ENCODE peak calls at places on chromosomes 6 and 20, in ten cellular contexts. B is activated naive CD4-positive, alpha-beta T cell; Q is choroid plexus epithelial cell; W is brain microvascular endothelial cell; K is DMS153; L is endodermal cell; V is right cardiac atrium; P is CD8-positive, alpha-beta memory T cell; O is amniotic stem cell; Z is neural crest cell. D is an unnamed sample.

GRCh38 chr6:93124226-93124625 is 295.1 kb downstream of the EPHA7 start:
- DNase-seq in Z (no peak), L (no peak), K (no peak), O (no peak), W (no peak), B (no peak), Q (peak), P (no peak), V (no peak), D (no peak)

GRCh38 chr20:49562341-49563014 is 5.5 kb downstream of the PTGIS start:
- DNase-seq in Q (peak), V (peak), Z (no peak), B (no peak), K (no peak), L (peak), W (peak), O (peak), P (no peak), D (no peak)

GRCh38 chr6:109299695-109300564 is 82.3 kb downstream of the CD164 start:
- DNase-seq in K (peak), B (no peak), P (no peak), V (no peak), L (no peak), Q (no peak), O (no peak), Z (no peak), W (no peak), D (no peak)

GRCh38 chr6:125357515-125358256 is 55.9 kb upstream of the HDDC2 start:
- DNase-seq in B (no peak), L (peak), W (peak), V (peak), Q (peak), P (no peak), K (no peak), Z (peak), O (no peak), D (no peak)

GRCh38 chr6:149211046-149211571 is 106.4 kb upstream of the TAB2 start:
- DNase-seq in O (no peak), Q (peak), V (no peak), K (no peak), B (no peak), W (peak), P (no peak), Z (no peak), L (no peak), D (no peak)

GRCh38 chr20:51481311-51481997 is 61.1 kb downstream of the NFATC2 start:
- DNase-seq in Z (no peak), B (no peak), V (no peak), K (no peak), Q (no peak), W (no peak), O (no peak), L (no peak), P (peak), D (no peak)

GRCh38 chr20:23152308-23152892 is 66.3 kb upstream of the CD93 start:
- DNase-seq in W (peak), B (no peak), L (peak), Z (no peak), P (no peak), Q (peak), V (peak), O (peak), K (no peak), D (no peak)

GRCh38 chr6:95690328-95690727 is 113.0 kb downstream of the MANEA start:
- DNase-seq in L (no peak), K (no peak), V (no peak), Z (no peak), Q (no peak), O (no peak), P (no peak), B (no peak), W (no peak), D (no peak)

GRCh38 chr6:6333498-6333897 is 13.0 kb upstream of the F13A1 start:
- DNase-seq in Q (no peak), K (no peak), O (no peak), W (peak), Z (no peak), B (no peak), L (no peak), P (no peak), V (no peak), D (no peak)

GRCh38 chr20:41507851-41508250 is 110.3 kb downstream of the CHD6 start:
- DNase-seq in B (no peak), Q (no peak), P (no peak), O (no peak), L (no peak), Z (no peak), W (no peak), K (no peak), V (no peak), D (no peak)

D was measured in NCI-H1436.